ENCODE peak calls at places on chromosomes 11 and 22, in nine cellular contexts. O is iPS DF 19.7, X is activated T-cell treated with anti-CD3 and anti-CD28 coated beads for 24 hours, G is GOT3, D is mucosa of descending colon, R is kidney glomerular epithelial cell, M is HFFc6, A is HCEC 1CT, F is choroid plexus epithelial cell. Y is an unnamed sample.

GRCh38 chr11:116535954-116536353 is 236.8 kb downstream of the BUD13 start:
- DNase-seq in O (no peak), X (no peak), G (no peak), D (no peak), R (no peak), M (no peak), A (no peak), F (no peak), Y (no peak)

GRCh38 chr11:58844600-58844999 is at the start of gene GLYATL2:
- DNase-seq in O (no peak), X (no peak), G (no peak), D (no peak), R (no peak), M (no peak), A (no peak), F (no peak), Y (no peak)

GRCh38 chr22:49963647-49964026 is 3.1 kb downstream of the PIM3 start:
- DNase-seq in O (no peak), X (no peak), G (no peak), D (no peak), R (no peak), M (no peak), A (no peak), F (no peak), Y (no peak)

GRCh38 chr11:4044971-4045646 is 49.5 kb upstream of the RRM1 start:
- DNase-seq in O (no peak), X (no peak), G (no peak), D (no peak), R (no peak), M (no peak), A (no peak), F (no peak), Y (no peak)

GRCh38 chr11:69704508-69705245 is 855 bp upstream of the FGF19 start:
- DNase-seq in O (no peak), X (no peak), G (no peak), D (no peak), R (no peak), M (no peak), A (no peak), F (peak; percentile 20), Y (no peak)

GRCh38 chr11:74319139-74319538 is 7.7 kb upstream of the P4HA3 start:
- DNase-seq in O (no peak), X (no peak), G (no peak), D (no peak), R (peak; percentile 75), M (peak; percentile 93), A (peak; percentile 94), F (peak; percentile 92), Y (no peak)

GRCh38 chr11:65662247-65662801 is 392 bp downstream of the RELA start:
- DNase-seq in O (no peak), X (no peak), G (no peak), D (no peak), R (no peak), M (no peak), A (no peak), F (peak; percentile 21), Y (no peak)

GRCh38 chr11:129258205-129258604 is 66.1 kb upstream of the ARHGAP32 start:
- DNase-seq in O (no peak), X (no peak), G (no peak), D (no peak), R (no peak), M (no peak), A (no peak), F (no peak), Y (no peak)

GRCh38 chr11:43947815-43948214 is 5.4 kb downstream of the C11orf96 start:
- DNase-seq in O (no peak), X (no peak), G (no peak), D (no peak), R (no peak), M (no peak), A (no peak), F (no peak), Y (no peak)

GRCh38 chr11:47406896-47407745 is 1.3 kb upstream of the SLC39A13 start:
- DNase-seq in O (no peak), X (no peak), G (no peak), D (no peak), R (no peak), M (no peak), A (peak; percentile 32), F (peak; percentile 34), Y (no peak)

GRCh38 chr22:45918455-45919370 is 58.2 kb downstream of the WNT7B start:
- DNase-seq in O (no peak), X (no peak), G (no peak), D (no peak), R (peak; percentile 85), M (no peak), A (no peak), F (no peak), Y (no peak)

GRCh38 chr11:17734986-17735822 is 623 bp downstream of the KCNC1 start:
- DNase-seq in O (no peak), X (peak; percentile 7), G (no peak), D (no peak), R (peak; percentile 15), M (peak; percentile 38), A (no peak), F (peak; percentile 77), Y (peak; percentile 40)

GRCh38 chr22:48431536-48432315 is 1395.9 kb downstream of the BRD1 start:
- DNase-seq in O (no peak), X (no peak), G (no peak), D (no peak), R (no peak), M (no peak), A (no peak), F (no peak), Y (no peak)

GRCh38 chr11:75347781-75348613 is 3.5 kb downstream of the ARRB1 start:
- DNase-seq in O (no peak), X (no peak), G (no peak), D (no peak), R (peak; percentile 46), M (peak; percentile 96), A (peak; percentile 95), F (peak; percentile 91), Y (no peak)

GRCh38 chr11:1127664-1128162 is 30.0 kb upstream of the MUC5AC start:
- DNase-seq in O (no peak), X (no peak), G (no peak), D (no peak), R (no peak), M (no peak), A (no peak), F (no peak), Y (no peak)

GRCh38 chr22:26589367-26589844 is 526 bp downstream of the TPST2 start:
- DNase-seq in O (no peak), X (no peak), G (no peak), D (peak; percentile 70), R (no peak), M (peak; percentile 18), A (peak; percentile 23), F (no peak), Y (peak; percentile 30)

GRCh38 chr22:24986816-24987215 is 34.3 kb downstream of the KIAA1671 start:
- DNase-seq in O (no peak), X (no peak), G (no peak), D (no peak), R (no peak), M (no peak), A (no peak), F (no peak), Y (no peak)

GRCh38 chr11:92136792-92137191 is 87.8 kb upstream of the FAT3 start:
- DNase-seq in O (peak; percentile 17), X (no peak), G (no peak), D (no peak), R (no peak), M (no peak), A (no peak), F (no peak), Y (no peak)

GRCh38 chr22:43860831-43861230 is 1.5 kb downstream of the SULT4A1 start:
- DNase-seq in O (no peak), X (no peak), G (no peak), D (peak; percentile 13), R (no peak), M (no peak), A (no peak), F (no peak), Y (no peak)

GRCh38 chr11:118658372-118659313 is 20.8 kb downstream of the TREH start:
- DNase-seq in O (no peak), X (no peak), G (no peak), D (no peak), R (no peak), M (no peak), A (peak; percentile 8), F (peak; percentile 32), Y (no peak)

GRCh38 chr22:48644108-48644507 is 1183.6 kb downstream of the BRD1 start:
- DNase-seq in O (no peak), X (no peak), G (no peak), D (no peak), R (no peak), M (no peak), A (no peak), F (no peak), Y (no peak)

GRCh38 chr22:44824271-44824670 is 71.9 kb downstream of the ARHGAP8 start:
- DNase-seq in O (no peak), X (no peak), G (no peak), D (peak; percentile 8), R (no peak), M (no peak), A (no peak), F (no peak), Y (no peak)

GRCh38 chr11:77884186-77884828 is 63.4 kb downstream of the AAMDC start:
- DNase-seq in O (no peak), X (no peak), G (no peak), D (no peak), R (peak; percentile 33), M (peak; percentile 60), A (peak; percentile 37), F (peak; percentile 76), Y (no peak)

GRCh38 chr11:120324932-120325810 is at the start of gene TLCD5:
- DNase-seq in O (peak; percentile 64), X (no peak), G (no peak), D (peak; percentile 67), R (peak; percentile 47), M (peak; percentile 45), A (peak; percentile 59), F (peak; percentile 76), Y (peak; percentile 31)

GRCh38 chr11:63918576-63919171 is 1.7 kb upstream of the RCOR2 start:
- DNase-seq in O (no peak), X (no peak), G (no peak), D (no peak), R (no peak), M (no peak), A (peak; percentile 34), F (peak; percentile 23), Y (no peak)

GRCh38 chr11:43035011-43035564 is 276.7 kb upstream of the API5 start:
- DNase-seq in O (no peak), X (no peak), G (no peak), D (no peak), R (no peak), M (no peak), A (no peak), F (no peak), Y (no peak)